ENCODE peak calls at places on chromosomes 1 and 21, in ten cellular contexts. One of them, this sample, is unnamed.
A peak's percentile ranks its signal among the peaks of the same experiment; 100 is the strongest.

GRCh38 chr1:172821609-172822274 is 162.8 kb downstream of the FASLG start:
- DNase-seq in right atrium auricular region: no peak
- DNase-seq in activated T-helper 9 cell treated with anti-CD3 and anti-CD28 coated beads, Interleukin-2, amount 50 U/mL, for 16 hours: no peak
- DNase-seq in B cell: no peak
- DNase-seq in effector memory CD4-positive, alpha-beta T cell: no peak
- DNase-seq in AG09309: no peak
- DNase-seq in AG08395: peak; percentile 58
- DNase-seq in activated CD8-positive, alpha-beta T cell treated with anti-CD3 and anti-CD28 coated beads for 36 hours: no peak
- DNase-seq in left ventricle myocardium inferior: no peak
- DNase-seq in activated T-cell treated with anti-CD3 and anti-CD28 coated beads, Interleukin-2, amount 50 U/mL, for 72 hours: no peak
- DNase-seq in this sample: no peak

GRCh38 chr21:42389449-42389835 is 6.4 kb downstream of the TMPRSS3 start:
- DNase-seq in activated T-helper 9 cell treated with anti-CD3 and anti-CD28 coated beads, Interleukin-2, amount 50 U/mL, for 16 hours: no peak
- DNase-seq in B cell: no peak
- DNase-seq in activated T-cell treated with anti-CD3 and anti-CD28 coated beads, Interleukin-2, amount 50 U/mL, for 72 hours: no peak
- DNase-seq in AG08395: no peak
- DNase-seq in activated CD8-positive, alpha-beta T cell treated with anti-CD3 and anti-CD28 coated beads for 36 hours: no peak
- DNase-seq in right atrium auricular region: no peak
- DNase-seq in AG09309: no peak
- DNase-seq in effector memory CD4-positive, alpha-beta T cell: no peak
- DNase-seq in left ventricle myocardium inferior: no peak
- DNase-seq in this sample: no peak

GRCh38 chr1:17060129-17060868 is 6.5 kb upstream of the SDHB start:
- DNase-seq in AG09309: no peak
- DNase-seq in AG08395: no peak
- DNase-seq in activated T-cell treated with anti-CD3 and anti-CD28 coated beads, Interleukin-2, amount 50 U/mL, for 72 hours: no peak
- DNase-seq in right atrium auricular region: no peak
- DNase-seq in B cell: no peak
- DNase-seq in activated T-helper 9 cell treated with anti-CD3 and anti-CD28 coated beads, Interleukin-2, amount 50 U/mL, for 16 hours: no peak
- DNase-seq in effector memory CD4-positive, alpha-beta T cell: no peak
- DNase-seq in left ventricle myocardium inferior: no peak
- DNase-seq in activated CD8-positive, alpha-beta T cell treated with anti-CD3 and anti-CD28 coated beads for 36 hours: no peak
- DNase-seq in this sample: no peak

GRCh38 chr1:206982216-206982615 is 12.0 kb upstream of the FCAMR start:
- DNase-seq in activated T-helper 9 cell treated with anti-CD3 and anti-CD28 coated beads, Interleukin-2, amount 50 U/mL, for 16 hours: peak; percentile 27
- DNase-seq in B cell: peak; percentile 61
- DNase-seq in activated T-cell treated with anti-CD3 and anti-CD28 coated beads, Interleukin-2, amount 50 U/mL, for 72 hours: peak; percentile 60
- DNase-seq in activated CD8-positive, alpha-beta T cell treated with anti-CD3 and anti-CD28 coated beads for 36 hours: peak; percentile 79
- DNase-seq in right atrium auricular region: no peak
- DNase-seq in left ventricle myocardium inferior: peak; percentile 35
- DNase-seq in AG08395: peak; percentile 81
- DNase-seq in AG09309: peak; percentile 8
- DNase-seq in effector memory CD4-positive, alpha-beta T cell: peak; percentile 23
- DNase-seq in this sample: no peak

GRCh38 chr1:1677718-1678580 is 14.6 kb downstream of the SLC35E2B start:
- DNase-seq in effector memory CD4-positive, alpha-beta T cell: peak; percentile 35
- DNase-seq in left ventricle myocardium inferior: no peak
- DNase-seq in AG08395: no peak
- DNase-seq in B cell: peak; percentile 88
- DNase-seq in activated T-helper 9 cell treated with anti-CD3 and anti-CD28 coated beads, Interleukin-2, amount 50 U/mL, for 16 hours: peak; percentile 13
- DNase-seq in AG09309: no peak
- DNase-seq in right atrium auricular region: no peak
- DNase-seq in activated CD8-positive, alpha-beta T cell treated with anti-CD3 and anti-CD28 coated beads for 36 hours: peak; percentile 75
- DNase-seq in activated T-cell treated with anti-CD3 and anti-CD28 coated beads, Interleukin-2, amount 50 U/mL, for 72 hours: peak; percentile 52
- DNase-seq in this sample: no peak

GRCh38 chr1:234546387-234546704 is 63.6 kb downstream of the IRF2BP2 start:
- DNase-seq in B cell: no peak
- DNase-seq in AG08395: no peak
- DNase-seq in activated T-cell treated with anti-CD3 and anti-CD28 coated beads, Interleukin-2, amount 50 U/mL, for 72 hours: no peak
- DNase-seq in right atrium auricular region: no peak
- DNase-seq in activated CD8-positive, alpha-beta T cell treated with anti-CD3 and anti-CD28 coated beads for 36 hours: no peak
- DNase-seq in effector memory CD4-positive, alpha-beta T cell: no peak
- DNase-seq in left ventricle myocardium inferior: no peak
- DNase-seq in AG09309: no peak
- DNase-seq in activated T-helper 9 cell treated with anti-CD3 and anti-CD28 coated beads, Interleukin-2, amount 50 U/mL, for 16 hours: no peak
- DNase-seq in this sample: no peak

GRCh38 chr1:172662464-172663109 is 3.7 kb downstream of the FASLG start:
- DNase-seq in AG09309: peak; percentile 53
- DNase-seq in AG08395: peak; percentile 85
- DNase-seq in activated T-cell treated with anti-CD3 and anti-CD28 coated beads, Interleukin-2, amount 50 U/mL, for 72 hours: peak; percentile 94
- DNase-seq in left ventricle myocardium inferior: peak; percentile 27
- DNase-seq in activated T-helper 9 cell treated with anti-CD3 and anti-CD28 coated beads, Interleukin-2, amount 50 U/mL, for 16 hours: peak; percentile 82
- DNase-seq in effector memory CD4-positive, alpha-beta T cell: peak; percentile 79
- DNase-seq in right atrium auricular region: no peak
- DNase-seq in activated CD8-positive, alpha-beta T cell treated with anti-CD3 and anti-CD28 coated beads for 36 hours: peak; percentile 96
- DNase-seq in B cell: peak; percentile 56
- DNase-seq in this sample: no peak

GRCh38 chr1:95935719-95936118 is 701.7 kb downstream of the RWDD3 start:
- DNase-seq in B cell: no peak
- DNase-seq in AG09309: no peak
- DNase-seq in AG08395: no peak
- DNase-seq in right atrium auricular region: no peak
- DNase-seq in left ventricle myocardium inferior: no peak
- DNase-seq in activated CD8-positive, alpha-beta T cell treated with anti-CD3 and anti-CD28 coated beads for 36 hours: no peak
- DNase-seq in activated T-helper 9 cell treated with anti-CD3 and anti-CD28 coated beads, Interleukin-2, amount 50 U/mL, for 16 hours: no peak
- DNase-seq in activated T-cell treated with anti-CD3 and anti-CD28 coated beads, Interleukin-2, amount 50 U/mL, for 72 hours: no peak
- DNase-seq in effector memory CD4-positive, alpha-beta T cell: no peak
- DNase-seq in this sample: no peak

GRCh38 chr1:7334475-7335035 is 436.5 kb upstream of the VAMP3 start:
- DNase-seq in AG09309: peak; percentile 13
- DNase-seq in activated T-cell treated with anti-CD3 and anti-CD28 coated beads, Interleukin-2, amount 50 U/mL, for 72 hours: no peak
- DNase-seq in B cell: no peak
- DNase-seq in effector memory CD4-positive, alpha-beta T cell: no peak
- DNase-seq in left ventricle myocardium inferior: no peak
- DNase-seq in activated T-helper 9 cell treated with anti-CD3 and anti-CD28 coated beads, Interleukin-2, amount 50 U/mL, for 16 hours: no peak
- DNase-seq in AG08395: peak; percentile 50
- DNase-seq in right atrium auricular region: no peak
- DNase-seq in activated CD8-positive, alpha-beta T cell treated with anti-CD3 and anti-CD28 coated beads for 36 hours: no peak
- DNase-seq in this sample: no peak

GRCh38 chr1:201023517-201023902 is at the start of gene KIF21B:
- DNase-seq in AG08395: peak; percentile 83
- DNase-seq in right atrium auricular region: peak; percentile 64
- DNase-seq in activated CD8-positive, alpha-beta T cell treated with anti-CD3 and anti-CD28 coated beads for 36 hours: peak; percentile 92
- DNase-seq in B cell: peak; percentile 97
- DNase-seq in activated T-helper 9 cell treated with anti-CD3 and anti-CD28 coated beads, Interleukin-2, amount 50 U/mL, for 16 hours: peak; percentile 89
- DNase-seq in effector memory CD4-positive, alpha-beta T cell: peak; percentile 87
- DNase-seq in activated T-cell treated with anti-CD3 and anti-CD28 coated beads, Interleukin-2, amount 50 U/mL, for 72 hours: peak; percentile 93
- DNase-seq in AG09309: no peak
- DNase-seq in left ventricle myocardium inferior: peak; percentile 81
- DNase-seq in this sample: peak; percentile 89

GRCh38 chr1:42756956-42757891 is 9.6 kb downstream of the P3H1 start:
- DNase-seq in AG08395: peak; percentile 79
- DNase-seq in activated T-helper 9 cell treated with anti-CD3 and anti-CD28 coated beads, Interleukin-2, amount 50 U/mL, for 16 hours: no peak
- DNase-seq in activated T-cell treated with anti-CD3 and anti-CD28 coated beads, Interleukin-2, amount 50 U/mL, for 72 hours: no peak
- DNase-seq in effector memory CD4-positive, alpha-beta T cell: no peak
- DNase-seq in AG09309: no peak
- DNase-seq in left ventricle myocardium inferior: no peak
- DNase-seq in B cell: no peak
- DNase-seq in activated CD8-positive, alpha-beta T cell treated with anti-CD3 and anti-CD28 coated beads for 36 hours: peak; percentile 21
- DNase-seq in right atrium auricular region: no peak
- DNase-seq in this sample: no peak

GRCh38 chr1:53616927-53617326 is 122.0 kb downstream of the GLIS1 start:
- DNase-seq in right atrium auricular region: no peak
- DNase-seq in activated CD8-positive, alpha-beta T cell treated with anti-CD3 and anti-CD28 coated beads for 36 hours: no peak
- DNase-seq in AG09309: no peak
- DNase-seq in activated T-helper 9 cell treated with anti-CD3 and anti-CD28 coated beads, Interleukin-2, amount 50 U/mL, for 16 hours: no peak
- DNase-seq in AG08395: no peak
- DNase-seq in effector memory CD4-positive, alpha-beta T cell: no peak
- DNase-seq in activated T-cell treated with anti-CD3 and anti-CD28 coated beads, Interleukin-2, amount 50 U/mL, for 72 hours: no peak
- DNase-seq in B cell: no peak
- DNase-seq in left ventricle myocardium inferior: no peak
- DNase-seq in this sample: peak; percentile 44

GRCh38 chr1:99768525-99769382 is 2.3 kb upstream of the FRRS1 start:
- DNase-seq in effector memory CD4-positive, alpha-beta T cell: no peak
- DNase-seq in AG09309: no peak
- DNase-seq in right atrium auricular region: no peak
- DNase-seq in left ventricle myocardium inferior: no peak
- DNase-seq in activated CD8-positive, alpha-beta T cell treated with anti-CD3 and anti-CD28 coated beads for 36 hours: no peak
- DNase-seq in activated T-helper 9 cell treated with anti-CD3 and anti-CD28 coated beads, Interleukin-2, amount 50 U/mL, for 16 hours: no peak
- DNase-seq in activated T-cell treated with anti-CD3 and anti-CD28 coated beads, Interleukin-2, amount 50 U/mL, for 72 hours: no peak
- DNase-seq in AG08395: no peak
- DNase-seq in B cell: no peak
- DNase-seq in this sample: no peak

GRCh38 chr1:75855010-75855409 is 58.3 kb downstream of the MSH4 start:
- DNase-seq in activated T-helper 9 cell treated with anti-CD3 and anti-CD28 coated beads, Interleukin-2, amount 50 U/mL, for 16 hours: no peak
- DNase-seq in effector memory CD4-positive, alpha-beta T cell: no peak
- DNase-seq in AG08395: no peak
- DNase-seq in activated CD8-positive, alpha-beta T cell treated with anti-CD3 and anti-CD28 coated beads for 36 hours: no peak
- DNase-seq in AG09309: peak; percentile 3
- DNase-seq in right atrium auricular region: no peak
- DNase-seq in activated T-cell treated with anti-CD3 and anti-CD28 coated beads, Interleukin-2, amount 50 U/mL, for 72 hours: no peak
- DNase-seq in left ventricle myocardium inferior: no peak
- DNase-seq in B cell: no peak
- DNase-seq in this sample: no peak

GRCh38 chr1:232438476-232438875 is 191.5 kb downstream of the SIPA1L2 start:
- DNase-seq in B cell: no peak
- DNase-seq in activated CD8-positive, alpha-beta T cell treated with anti-CD3 and anti-CD28 coated beads for 36 hours: no peak
- DNase-seq in effector memory CD4-positive, alpha-beta T cell: no peak
- DNase-seq in left ventricle myocardium inferior: no peak
- DNase-seq in activated T-cell treated with anti-CD3 and anti-CD28 coated beads, Interleukin-2, amount 50 U/mL, for 72 hours: no peak
- DNase-seq in AG09309: no peak
- DNase-seq in right atrium auricular region: no peak
- DNase-seq in AG08395: no peak
- DNase-seq in activated T-helper 9 cell treated with anti-CD3 and anti-CD28 coated beads, Interleukin-2, amount 50 U/mL, for 16 hours: no peak
- DNase-seq in this sample: no peak

GRCh38 chr21:33947451-33948095 is 32.0 kb upstream of the ATP5PO start:
- DNase-seq in right atrium auricular region: peak; percentile 90
- DNase-seq in B cell: no peak
- DNase-seq in effector memory CD4-positive, alpha-beta T cell: peak; percentile 86
- DNase-seq in activated T-cell treated with anti-CD3 and anti-CD28 coated beads, Interleukin-2, amount 50 U/mL, for 72 hours: peak; percentile 92
- DNase-seq in activated T-helper 9 cell treated with anti-CD3 and anti-CD28 coated beads, Interleukin-2, amount 50 U/mL, for 16 hours: peak; percentile 79
- DNase-seq in AG08395: peak; percentile 97
- DNase-seq in activated CD8-positive, alpha-beta T cell treated with anti-CD3 and anti-CD28 coated beads for 36 hours: peak; percentile 94
- DNase-seq in AG09309: peak; percentile 84
- DNase-seq in left ventricle myocardium inferior: peak; percentile 44
- DNase-seq in this sample: peak; percentile 89

GRCh38 chr1:19122668-19123067 is 87.4 kb downstream of the UBR4 start:
- DNase-seq in left ventricle myocardium inferior: peak; percentile 24
- DNase-seq in right atrium auricular region: no peak
- DNase-seq in AG08395: peak; percentile 10
- DNase-seq in B cell: no peak
- DNase-seq in activated T-cell treated with anti-CD3 and anti-CD28 coated beads, Interleukin-2, amount 50 U/mL, for 72 hours: no peak
- DNase-seq in AG09309: no peak
- DNase-seq in effector memory CD4-positive, alpha-beta T cell: no peak
- DNase-seq in activated CD8-positive, alpha-beta T cell treated with anti-CD3 and anti-CD28 coated beads for 36 hours: no peak
- DNase-seq in activated T-helper 9 cell treated with anti-CD3 and anti-CD28 coated beads, Interleukin-2, amount 50 U/mL, for 16 hours: no peak
- DNase-seq in this sample: peak; percentile 53

GRCh38 chr1:27527223-27527856 is 37.4 kb upstream of the WASF2 start:
- DNase-seq in B cell: peak; percentile 81
- DNase-seq in right atrium auricular region: no peak
- DNase-seq in left ventricle myocardium inferior: peak; percentile 70
- DNase-seq in activated T-cell treated with anti-CD3 and anti-CD28 coated beads, Interleukin-2, amount 50 U/mL, for 72 hours: no peak
- DNase-seq in AG09309: no peak
- DNase-seq in activated CD8-positive, alpha-beta T cell treated with anti-CD3 and anti-CD28 coated beads for 36 hours: peak; percentile 76
- DNase-seq in AG08395: no peak
- DNase-seq in effector memory CD4-positive, alpha-beta T cell: peak; percentile 32
- DNase-seq in activated T-helper 9 cell treated with anti-CD3 and anti-CD28 coated beads, Interleukin-2, amount 50 U/mL, for 16 hours: no peak
- DNase-seq in this sample: no peak

GRCh38 chr1:190129367-190129766 is 348.3 kb downstream of the BRINP3 start:
- DNase-seq in right atrium auricular region: no peak
- DNase-seq in left ventricle myocardium inferior: no peak
- DNase-seq in AG08395: no peak
- DNase-seq in AG09309: no peak
- DNase-seq in B cell: no peak
- DNase-seq in activated T-helper 9 cell treated with anti-CD3 and anti-CD28 coated beads, Interleukin-2, amount 50 U/mL, for 16 hours: no peak
- DNase-seq in activated T-cell treated with anti-CD3 and anti-CD28 coated beads, Interleukin-2, amount 50 U/mL, for 72 hours: no peak
- DNase-seq in activated CD8-positive, alpha-beta T cell treated with anti-CD3 and anti-CD28 coated beads for 36 hours: no peak
- DNase-seq in effector memory CD4-positive, alpha-beta T cell: no peak
- DNase-seq in this sample: no peak

GRCh38 chr1:52306227-52307006 is 59.6 kb downstream of the CC2D1B start:
- DNase-seq in activated T-cell treated with anti-CD3 and anti-CD28 coated beads, Interleukin-2, amount 50 U/mL, for 72 hours: no peak
- DNase-seq in B cell: no peak
- DNase-seq in left ventricle myocardium inferior: no peak
- DNase-seq in right atrium auricular region: no peak
- DNase-seq in AG08395: no peak
- DNase-seq in activated CD8-positive, alpha-beta T cell treated with anti-CD3 and anti-CD28 coated beads for 36 hours: no peak
- DNase-seq in activated T-helper 9 cell treated with anti-CD3 and anti-CD28 coated beads, Interleukin-2, amount 50 U/mL, for 16 hours: no peak
- DNase-seq in effector memory CD4-positive, alpha-beta T cell: no peak
- DNase-seq in AG09309: no peak
- DNase-seq in this sample: no peak

GRCh38 chr21:16084776-16085364 is 355.1 kb downstream of the USP25 start:
- DNase-seq in activated T-helper 9 cell treated with anti-CD3 and anti-CD28 coated beads, Interleukin-2, amount 50 U/mL, for 16 hours: no peak
- DNase-seq in left ventricle myocardium inferior: peak; percentile 46
- DNase-seq in activated T-cell treated with anti-CD3 and anti-CD28 coated beads, Interleukin-2, amount 50 U/mL, for 72 hours: no peak
- DNase-seq in activated CD8-positive, alpha-beta T cell treated with anti-CD3 and anti-CD28 coated beads for 36 hours: no peak
- DNase-seq in AG08395: peak; percentile 55
- DNase-seq in effector memory CD4-positive, alpha-beta T cell: no peak
- DNase-seq in right atrium auricular region: peak; percentile 78
- DNase-seq in B cell: no peak
- DNase-seq in AG09309: no peak
- DNase-seq in this sample: no peak

GRCh38 chr1:181818943-181819342 is 242.6 kb downstream of the ZNF648 start:
- DNase-seq in activated T-cell treated with anti-CD3 and anti-CD28 coated beads, Interleukin-2, amount 50 U/mL, for 72 hours: no peak
- DNase-seq in left ventricle myocardium inferior: no peak
- DNase-seq in right atrium auricular region: no peak
- DNase-seq in activated CD8-positive, alpha-beta T cell treated with anti-CD3 and anti-CD28 coated beads for 36 hours: no peak
- DNase-seq in activated T-helper 9 cell treated with anti-CD3 and anti-CD28 coated beads, Interleukin-2, amount 50 U/mL, for 16 hours: no peak
- DNase-seq in effector memory CD4-positive, alpha-beta T cell: no peak
- DNase-seq in AG08395: no peak
- DNase-seq in B cell: no peak
- DNase-seq in AG09309: no peak
- DNase-seq in this sample: no peak

GRCh38 chr1:205519541-205520131 is 15.2 kb downstream of the CDK18 start:
- DNase-seq in AG08395: peak; percentile 44
- DNase-seq in right atrium auricular region: no peak
- DNase-seq in activated CD8-positive, alpha-beta T cell treated with anti-CD3 and anti-CD28 coated beads for 36 hours: no peak
- DNase-seq in B cell: no peak
- DNase-seq in effector memory CD4-positive, alpha-beta T cell: no peak
- DNase-seq in AG09309: no peak
- DNase-seq in activated T-cell treated with anti-CD3 and anti-CD28 coated beads, Interleukin-2, amount 50 U/mL, for 72 hours: no peak
- DNase-seq in activated T-helper 9 cell treated with anti-CD3 and anti-CD28 coated beads, Interleukin-2, amount 50 U/mL, for 16 hours: no peak
- DNase-seq in left ventricle myocardium inferior: peak; percentile 49
- DNase-seq in this sample: no peak

GRCh38 chr1:182092336-182092735 is 30.8 kb upstream of the ZNF648 start:
- DNase-seq in activated T-cell treated with anti-CD3 and anti-CD28 coated beads, Interleukin-2, amount 50 U/mL, for 72 hours: no peak
- DNase-seq in AG08395: no peak
- DNase-seq in left ventricle myocardium inferior: no peak
- DNase-seq in activated T-helper 9 cell treated with anti-CD3 and anti-CD28 coated beads, Interleukin-2, amount 50 U/mL, for 16 hours: no peak
- DNase-seq in right atrium auricular region: no peak
- DNase-seq in effector memory CD4-positive, alpha-beta T cell: no peak
- DNase-seq in activated CD8-positive, alpha-beta T cell treated with anti-CD3 and anti-CD28 coated beads for 36 hours: no peak
- DNase-seq in B cell: no peak
- DNase-seq in AG09309: no peak
- DNase-seq in this sample: no peak

GRCh38 chr21:36909901-36910561 is 56.4 kb downstream of the HLCS start:
- DNase-seq in AG09309: peak; percentile 98
- DNase-seq in activated T-cell treated with anti-CD3 and anti-CD28 coated beads, Interleukin-2, amount 50 U/mL, for 72 hours: peak; percentile 20
- DNase-seq in B cell: no peak
- DNase-seq in effector memory CD4-positive, alpha-beta T cell: no peak
- DNase-seq in activated CD8-positive, alpha-beta T cell treated with anti-CD3 and anti-CD28 coated beads for 36 hours: no peak
- DNase-seq in activated T-helper 9 cell treated with anti-CD3 and anti-CD28 coated beads, Interleukin-2, amount 50 U/mL, for 16 hours: no peak
- DNase-seq in left ventricle myocardium inferior: no peak
- DNase-seq in AG08395: peak; percentile 86
- DNase-seq in right atrium auricular region: peak; percentile 30
- DNase-seq in this sample: no peak

GRCh38 chr1:66778266-66778665 is 22.8 kb downstream of the INSL5 start:
- DNase-seq in activated T-helper 9 cell treated with anti-CD3 and anti-CD28 coated beads, Interleukin-2, amount 50 U/mL, for 16 hours: no peak
- DNase-seq in B cell: no peak
- DNase-seq in left ventricle myocardium inferior: no peak
- DNase-seq in AG08395: no peak
- DNase-seq in effector memory CD4-positive, alpha-beta T cell: no peak
- DNase-seq in AG09309: no peak
- DNase-seq in right atrium auricular region: no peak
- DNase-seq in activated T-cell treated with anti-CD3 and anti-CD28 coated beads, Interleukin-2, amount 50 U/mL, for 72 hours: no peak
- DNase-seq in activated CD8-positive, alpha-beta T cell treated with anti-CD3 and anti-CD28 coated beads for 36 hours: no peak
- DNase-seq in this sample: no peak

GRCh38 chr1:37294096-37294495 is 180.3 kb upstream of the ZC3H12A start:
- DNase-seq in AG08395: no peak
- DNase-seq in activated CD8-positive, alpha-beta T cell treated with anti-CD3 and anti-CD28 coated beads for 36 hours: no peak
- DNase-seq in effector memory CD4-positive, alpha-beta T cell: no peak
- DNase-seq in activated T-cell treated with anti-CD3 and anti-CD28 coated beads, Interleukin-2, amount 50 U/mL, for 72 hours: no peak
- DNase-seq in left ventricle myocardium inferior: no peak
- DNase-seq in activated T-helper 9 cell treated with anti-CD3 and anti-CD28 coated beads, Interleukin-2, amount 50 U/mL, for 16 hours: no peak
- DNase-seq in AG09309: no peak
- DNase-seq in B cell: no peak
- DNase-seq in right atrium auricular region: no peak
- DNase-seq in this sample: no peak

GRCh38 chr1:33626801-33627200 is 154.4 kb downstream of the ZSCAN20 start:
- DNase-seq in right atrium auricular region: no peak
- DNase-seq in activated CD8-positive, alpha-beta T cell treated with anti-CD3 and anti-CD28 coated beads for 36 hours: no peak
- DNase-seq in B cell: no peak
- DNase-seq in AG09309: no peak
- DNase-seq in activated T-cell treated with anti-CD3 and anti-CD28 coated beads, Interleukin-2, amount 50 U/mL, for 72 hours: no peak
- DNase-seq in activated T-helper 9 cell treated with anti-CD3 and anti-CD28 coated beads, Interleukin-2, amount 50 U/mL, for 16 hours: no peak
- DNase-seq in AG08395: no peak
- DNase-seq in left ventricle myocardium inferior: no peak
- DNase-seq in effector memory CD4-positive, alpha-beta T cell: no peak
- DNase-seq in this sample: no peak

This sample was measured in osteocyte.